ENCODE peak calls at places on chromosomes 3 and 15, in six cellular contexts. S is tibial nerve, L is GM04504, W is germinal center, P is EL, N is GM12892. C is an unnamed sample.

GRCh38 chr3:16600771-16601538 is 4.3 kb downstream of the DAZL start:
- DNase-seq in S (peak), L (peak), W (peak), P (peak), N (no peak), C (peak)

GRCh38 chr15:48324949-48325348 is 6.3 kb upstream of the DUT start:
- DNase-seq in S (no peak), L (no peak), W (no peak), P (no peak), N (no peak), C (no peak)

GRCh38 chr3:101942356-101942755 is 93.0 kb downstream of the NFKBIZ start:
- DNase-seq in S (no peak), L (peak), W (peak), P (no peak), N (no peak), C (no peak)

GRCh38 chr3:12994607-12995388 is 78.4 kb downstream of the IQSEC1 start:
- DNase-seq in S (peak), L (peak), W (peak), P (peak), N (peak), C (peak)

GRCh38 chr3:109731639-109732473 is 394.5 kb upstream of the DPPA4 start:
- DNase-seq in S (peak), L (peak), W (peak), P (peak), N (no peak), C (peak)

GRCh38 chr15:42102646-42103235 is 8.4 kb upstream of the PLA2G4D start:
- DNase-seq in S (no peak), L (no peak), W (no peak), P (peak), N (no peak), C (no peak)

GRCh38 chr15:83499476-83499875 is 52.3 kb downstream of the SH3GL3 start:
- DNase-seq in S (no peak), L (no peak), W (no peak), P (no peak), N (no peak), C (no peak)

GRCh38 chr3:87268646-87269211 is 7.7 kb downstream of the POU1F1 start:
- DNase-seq in S (no peak), L (no peak), W (no peak), P (no peak), N (no peak), C (no peak)

GRCh38 chr3:179558742-179559364 is 3.9 kb upstream of the ACTL6A start:
- DNase-seq in S (peak), L (peak), W (peak), P (peak), N (no peak), C (peak)

GRCh38 chr3:21839592-21839991 is 88.6 kb upstream of the ZNF385D start:
- DNase-seq in S (peak), L (peak), W (no peak), P (peak), N (no peak), C (no peak)

GRCh38 chr3:41700155-41700554 is 261.7 kb downstream of the ULK4 start:
- DNase-seq in S (no peak), L (no peak), W (no peak), P (no peak), N (no peak), C (no peak)

GRCh38 chr3:62818347-62818746 is 56.9 kb downstream of the CADPS start:
- DNase-seq in S (no peak), L (no peak), W (peak), P (no peak), N (no peak), C (no peak)

GRCh38 chr15:29678504-29679034 is 143.7 kb downstream of the TJP1 start:
- DNase-seq in S (no peak), L (no peak), W (no peak), P (no peak), N (no peak), C (no peak)

GRCh38 chr3:123739146-123739545 is 145.0 kb downstream of the MYLK start:
- DNase-seq in S (no peak), L (no peak), W (no peak), P (no peak), N (no peak), C (no peak)

GRCh38 chr3:127304121-127304744 is 16.4 kb upstream of the PRR20G start:
- DNase-seq in S (no peak), L (no peak), W (no peak), P (no peak), N (no peak), C (peak)

C was measured in HepG2.